ENCODE peak calls at places on chromosomes 16 and 17, in four cellular contexts. E is CD4-positive, alpha-beta memory T cell; C is tibial artery; U is T-helper 17 cell. Y is an unnamed sample. For H3K9me3, the result is how much of the 10 kb centered on the place peaks cover.

GRCh38 chr17:73420897-73421296 is 109.1 kb upstream of the CDC42EP4 start:
- DNase-seq in E (no peak), C (no peak), U (no peak), Y (no peak)

GRCh38 chr16:63629272-63629671 is 1492.6 kb downstream of the CDH11 start:
- DNase-seq in E (no peak), C (no peak), U (no peak), Y (no peak)

GRCh38 chr17:16585796-16586195 is 16.8 kb upstream of the ZNF287 start:
- DNase-seq in E (no peak), C (no peak), U (no peak), Y (no peak)

GRCh38 chr17:73203135-73203787 is 10.4 kb downstream of the COG1 start:
- DNase-seq in E (peak), C (peak), U (no peak), Y (no peak)

GRCh38 chr16:28188085-28188916 is 23.5 kb downstream of the XPO6 start:
- DNase-seq in E (peak), C (no peak), U (no peak), Y (no peak)

GRCh38 chr16:14389359-14389758 is 240.7 kb downstream of the PARN start:
- DNase-seq in E (no peak), C (no peak), U (no peak), Y (no peak)

GRCh38 chr16:87390641-87391323 is 1.4 kb upstream of the MAP1LC3B start:
- DNase-seq in E (no peak), C (peak), U (no peak), Y (no peak)

GRCh38 chr17:66949501-66949900 is 15.0 kb upstream of the CACNG4 start:
- DNase-seq in E (no peak), C (no peak), U (no peak), Y (no peak)

GRCh38 chr16:24689128-24689527 is 40.3 kb upstream of the TNRC6A start:
- DNase-seq in E (no peak), C (peak), U (no peak), Y (no peak)

GRCh38 chr16:80932725-80933124 is 74.0 kb downstream of the CMC2 start:
- DNase-seq in E (no peak), C (peak), U (no peak), Y (no peak)

GRCh38 chr17:17480593-17481148 is 3.9 kb downstream of the MED9 start:
- DNase-seq in E (no peak), C (no peak), U (no peak), Y (no peak)

GRCh38 chr16:47970291-47970931 is 185.4 kb downstream of the ABCC12 start:
- DNase-seq in E (no peak), C (no peak), U (no peak), Y (no peak)

GRCh38 chr16:55145771-55146603 is 178.0 kb upstream of the IRX6 start:
- DNase-seq in E (no peak), C (no peak), U (no peak), Y (no peak)

GRCh38 chr16:75379911-75380847 is 53.1 kb downstream of the CFDP1 start:
- DNase-seq in E (peak), C (no peak), U (peak), Y (no peak)

GRCh38 chr17:80652751-80653330 is 108.2 kb downstream of the RPTOR start:
- DNase-seq in E (no peak), C (no peak), U (no peak), Y (no peak)

GRCh38 chr17:48590603-48591161 is 641 bp upstream of the HOXB3 start:
- DNase-seq in E (no peak), C (no peak), U (no peak), Y (no peak)

GRCh38 chr17:38588775-38589174 is 17.0 kb downstream of the SRCIN1 start:
- DNase-seq in E (no peak), C (no peak), U (no peak), Y (no peak)

GRCh38 chr17:60526726-60527125 is 684 bp upstream of the APPBP2 start:
- DNase-seq in E (no peak), C (no peak), U (no peak), Y (no peak)

GRCh38 chr17:34979650-34980352 is 511 bp upstream of the LIG3 start:
- DNase-seq in E (no peak), C (no peak), U (no peak), Y (no peak)

GRCh38 chr17:7226721-7227710 is 7.3 kb downstream of the ACADVL start:
- DNase-seq in E (no peak), C (no peak), U (no peak), Y (no peak)

GRCh38 chr17:33628500-33629336 is 335.6 kb upstream of the ASIC2 start:
- DNase-seq in E (no peak), C (no peak), U (no peak), Y (no peak)

GRCh38 chr17:43721537-43722268 is 36.9 kb downstream of the SOST start:
- DNase-seq in E (no peak), C (no peak), U (no peak), Y (no peak)

GRCh38 chr17:29835438-29836351 is 94.3 kb downstream of the SSH2 start:
- DNase-seq in E (no peak), C (no peak), U (no peak), Y (no peak)

DNA sequence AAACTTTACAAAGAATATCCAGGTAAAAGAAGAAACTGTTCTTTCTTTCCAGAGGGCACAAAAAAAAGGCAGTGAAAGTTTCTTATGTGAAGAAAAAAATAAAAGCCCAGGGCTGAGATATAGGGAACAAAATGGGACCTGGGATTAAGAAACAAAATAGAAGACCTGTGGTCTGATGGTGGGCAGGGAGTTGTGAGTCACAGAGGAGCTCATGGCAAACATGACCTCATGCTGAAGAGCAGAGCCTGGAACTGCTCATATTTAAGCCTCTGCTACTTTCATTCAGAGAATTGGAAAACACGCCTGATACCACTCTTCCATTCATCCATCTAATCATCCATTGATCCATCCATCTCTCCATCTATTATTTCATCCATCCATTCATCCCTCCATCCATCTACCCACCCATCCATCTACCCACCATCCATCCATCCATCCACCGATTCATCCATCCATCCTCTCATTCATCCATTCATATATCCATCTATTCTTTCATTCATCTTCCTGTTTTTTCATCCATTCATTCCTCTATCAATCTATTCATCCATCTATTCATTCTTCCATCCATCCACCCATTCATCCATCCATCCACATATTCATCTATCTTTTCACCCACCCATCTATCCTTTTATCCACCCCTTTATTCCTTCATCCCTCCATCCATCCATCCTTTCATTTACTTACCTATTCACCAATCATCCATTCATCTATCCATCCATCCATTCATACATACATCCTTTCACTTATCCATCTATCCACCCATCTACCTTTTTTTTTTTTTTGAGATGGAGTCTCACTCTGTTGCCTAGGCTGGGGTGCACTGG is 30.0 kb downstream of the WFDC1 start:
- DNase-seq in E (no peak), C (no peak), U (no peak), Y (no peak)
- H3K9me3 ChIP-seq in E (under half), C (under half), U (under half), Y (under half)

GRCh38 chr16:35909351-35909954 is 2450.0 kb downstream of the TP53TG3F start:
- DNase-seq in E (no peak), C (no peak), U (no peak), Y (no peak)
- H3K9me3 ChIP-seq in E (under half), C (under half), U (under half), Y (under half)

GRCh38 chr16:19236561-19236960 is 49.0 kb upstream of the CLEC19A start:
- DNase-seq in E (no peak), C (no peak), U (no peak), Y (no peak)

GRCh38 chr16:19240494-19240893 is 45.0 kb upstream of the CLEC19A start:
- DNase-seq in E (no peak), C (no peak), U (no peak), Y (no peak)

GRCh38 chr16:19239756-19240155 is 45.8 kb upstream of the CLEC19A start:
- DNase-seq in E (no peak), C (no peak), U (no peak), Y (no peak)

GRCh38 chr16:19235886-19236285 is 49.6 kb upstream of the CLEC19A start:
- DNase-seq in E (no peak), C (no peak), U (no peak), Y (no peak)

DNA sequence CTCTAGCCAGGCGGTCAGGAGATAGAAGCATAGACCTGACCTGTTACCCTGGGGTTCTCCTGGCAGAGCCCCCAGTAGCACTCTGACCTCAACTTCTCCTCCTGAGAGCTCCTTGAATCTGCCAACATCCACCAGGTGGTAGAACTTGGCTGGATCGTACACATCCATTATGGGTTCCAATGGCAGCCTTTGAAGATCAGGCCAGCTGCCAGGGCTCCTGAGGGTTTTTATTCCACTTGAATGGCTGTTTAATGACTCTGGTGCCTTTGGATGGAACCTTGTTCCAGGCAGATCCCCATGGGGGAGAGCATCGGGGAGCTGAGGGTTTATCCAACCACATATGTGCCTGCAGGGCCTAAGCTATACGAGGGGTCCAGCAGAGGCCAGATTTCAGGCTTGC is 47.1 kb upstream of the CLEC19A start:
- DNase-seq in E (no peak), C (no peak), U (no peak), Y (no peak)
- H3K9me3 ChIP-seq in E (under half), C (under half), U (under half), Y (under half)

GRCh38 chr16:35570946-35571345 is 2111.5 kb downstream of the TP53TG3F start:
- DNase-seq in E (no peak), C (no peak), U (no peak), Y (no peak)
- H3K9me3 ChIP-seq in E (under half), C (under half), U (under half), Y (under half)

GRCh38 chr17:58147930-58148434 is at the start of gene OR4D1:
- DNase-seq in E (no peak), C (no peak), U (no peak), Y (no peak)
- H3K9me3 ChIP-seq in E (under half), C (under half), U (under half), Y (under half)